ENCODE peak calls at places on chromosome 18, in five cellular contexts. B, J, L, F and C are unnamed samples.

GRCh38 chr18:23231340-23232021 is 96.2 kb downstream of the CABLES1 start:
- DNase-seq in L (peak), F (peak), B (peak), J (no peak), C (no peak)

GRCh38 chr18:59022167-59022945 is 117.3 kb upstream of the SEC11C start:
- DNase-seq in L (no peak), J (peak), B (no peak), F (no peak), C (no peak)

GRCh38 chr18:63192171-63192884 is 127.2 kb downstream of the BCL2 start:
- DNase-seq in F (no peak), B (no peak), J (no peak), L (no peak), C (no peak)

GRCh38 chr18:58578835-58579560 is 49.9 kb downstream of the ALPK2 start:
- DNase-seq in J (peak), L (no peak), F (no peak), B (no peak), C (no peak)

GRCh38 chr18:36300211-36300610 is 2.7 kb downstream of the FHOD3 start:
- DNase-seq in B (no peak), F (no peak), L (no peak), J (no peak), C (no peak)

GRCh38 chr18:3367491-3368091 is 82.4 kb upstream of the TGIF1 start:
- DNase-seq in B (no peak), J (no peak), F (peak), L (no peak), C (no peak)

GRCh38 chr18:55856191-55856590 is 268.2 kb upstream of the TCF4 start:
- DNase-seq in F (peak), J (peak), L (no peak), B (no peak), C (no peak)

GRCh38 chr18:79367480-79367879 is 28.2 kb upstream of the NFATC1 start:
- DNase-seq in L (no peak), F (no peak), J (no peak), B (no peak), C (no peak)

GRCh38 chr18:3688682-3689081 is 238.7 kb downstream of the TGIF1 start:
- DNase-seq in J (peak), B (no peak), L (no peak), F (peak), C (no peak)